ENCODE peak calls at places on chromosomes 1 and 21, in eight cellular contexts. D, K, A, Z, M, E, V and O are unnamed samples.
A peak's percentile ranks its signal among the peaks of the same experiment; 100 is the strongest.

GRCh38 chr1:204448321-204448964 is 36.8 kb upstream of the PPP1R15B start:
- DNase-seq in E (no peak), V (no peak), Z (peak; percentile 37), A (no peak), K (no peak), M (no peak), D (peak; percentile 87), O (no peak)

GRCh38 chr1:154129392-154129970 is 25.4 kb downstream of the NUP210L start:
- DNase-seq in A (no peak), D (no peak), E (peak; percentile 22), K (peak; percentile 26), Z (no peak), M (no peak), V (no peak), O (no peak)

GRCh38 chr1:58927026-58927721 is 143.3 kb upstream of the JUN start:
- DNase-seq in V (no peak), A (no peak), D (no peak), K (peak; percentile 12), M (no peak), E (peak; percentile 21), Z (no peak), O (no peak)

GRCh38 chr1:56905667-56906066 is 51.1 kb downstream of the C8A start:
- DNase-seq in E (no peak), V (no peak), Z (no peak), K (no peak), A (no peak), M (no peak), D (no peak), O (no peak)

GRCh38 chr1:244173765-244174164 is 122.7 kb downstream of the ZBTB18 start:
- DNase-seq in D (no peak), A (no peak), Z (no peak), K (no peak), E (no peak), V (no peak), M (no peak), O (no peak)

GRCh38 chr1:155309423-155310021 is 856 bp downstream of the FDPS start:
- DNase-seq in K (no peak), M (no peak), D (peak; percentile 53), A (no peak), V (no peak), E (no peak), Z (no peak), O (no peak)

GRCh38 chr21:25569084-25569483 is 38.2 kb downstream of the MRPL39 start:
- DNase-seq in K (peak; percentile 56), M (no peak), D (no peak), A (no peak), V (no peak), E (peak; percentile 40), Z (peak; percentile 42), O (no peak)

GRCh38 chr1:179814513-179814838 is 63.1 kb downstream of the TOR1AIP2 start:
- DNase-seq in D (no peak), K (no peak), V (no peak), E (no peak), M (no peak), A (no peak), Z (no peak), O (peak; percentile 82)

GRCh38 chr1:78586572-78586971 is 33.7 kb upstream of the IFI44L start:
- DNase-seq in V (no peak), M (no peak), E (peak; percentile 60), Z (no peak), K (peak; percentile 54), D (no peak), A (no peak), O (peak; percentile 43)

GRCh38 chr21:16775056-16775455 is 737.8 kb upstream of the CXADR start:
- DNase-seq in Z (no peak), A (no peak), V (peak; percentile 89), K (no peak), D (no peak), E (no peak), M (no peak), O (no peak)

GRCh38 chr1:246142320-246142893 is 364.7 kb downstream of the SMYD3 start:
- DNase-seq in M (no peak), V (no peak), A (no peak), K (peak; percentile 96), D (no peak), Z (peak; percentile 93), E (peak; percentile 99), O (peak; percentile 73)

GRCh38 chr1:51310871-51311613 is 19.3 kb downstream of the TTC39A start:
- DNase-seq in A (no peak), V (no peak), K (no peak), E (peak; percentile 47), Z (no peak), M (no peak), D (no peak), O (no peak)

GRCh38 chr1:12113433-12114339 is 50.6 kb downstream of the TNFRSF8 start:
- DNase-seq in E (peak; percentile 61), A (no peak), M (no peak), D (no peak), V (no peak), K (peak; percentile 63), Z (no peak), O (peak; percentile 53)

GRCh38 chr1:50977575-50978143 is 7.6 kb downstream of the CDKN2C start:
- DNase-seq in K (peak; percentile 52), D (peak; percentile 66), M (no peak), V (peak; percentile 45), E (no peak), A (peak; percentile 33), Z (peak; percentile 55), O (peak; percentile 83)

GRCh38 chr21:32412162-32412997 is at the start of gene EVA1C:
- DNase-seq in Z (peak; percentile 66), V (no peak), K (peak; percentile 30), E (peak; percentile 53), M (peak; percentile 72), D (peak; percentile 67), A (peak; percentile 80), O (peak; percentile 80)